ENCODE peak calls at places on chromosome 3, in ten cellular contexts. G is GOT3; Y is NK-92 treated with Interleukin-12 subunit alpha and Interleukin-12 subunit beta, amount 100 ng/mL, for 24 hours; J is activated CD8-positive, alpha-beta T cell treated with anti-CD3 and anti-CD28 coated beads for 36 hours; F is globus pallidus; P is occipital lobe; C is Caki2; Z is stomach; W is AG08396; O is iPS DF 6.9. X is an unnamed sample.

GRCh38 chr3:186871403-186871924 is 29.0 kb downstream of the ADIPOQ start:
- DNase-seq in P (no peak), J (no peak), C (no peak), Z (no peak), O (no peak), F (peak), W (no peak), G (no peak), Y (no peak), X (no peak)

GRCh38 chr3:16447156-16447555 is 66.3 kb downstream of the RFTN1 start:
- DNase-seq in P (no peak), F (no peak), W (no peak), Z (no peak), J (no peak), Y (no peak), C (no peak), O (no peak), G (no peak), X (no peak)

GRCh38 chr3:24306518-24306917 is 188.1 kb downstream of the THRB start:
- DNase-seq in G (no peak), C (no peak), Y (no peak), J (no peak), P (no peak), O (no peak), F (no peak), W (no peak), Z (no peak), X (no peak)

GRCh38 chr3:70061111-70061510 is 61.6 kb downstream of the SAMMSON start:
- DNase-seq in C (no peak), Z (no peak), G (no peak), P (no peak), O (no peak), Y (no peak), W (no peak), F (no peak), J (no peak), X (no peak)

GRCh38 chr3:38029400-38030125 is at the start of gene PLCD1:
- DNase-seq in F (peak), Y (no peak), Z (peak), W (peak), J (peak), C (no peak), P (no peak), O (no peak), G (peak), X (peak)

GRCh38 chr3:116614795-116615362 is 94.7 kb upstream of the TUSC7 start:
- DNase-seq in J (no peak), F (peak), P (no peak), W (no peak), O (no peak), Y (no peak), G (no peak), Z (no peak), C (no peak), X (peak)

GRCh38 chr3:133112666-133113065 is 74.5 kb downstream of the TMEM108 start:
- DNase-seq in W (no peak), O (no peak), Y (no peak), J (no peak), C (no peak), P (no peak), Z (no peak), F (no peak), G (no peak), X (no peak)

GRCh38 chr3:15052335-15053242 is 12.5 kb downstream of the MRPS25 start:
- DNase-seq in P (no peak), O (no peak), F (no peak), Y (no peak), C (no peak), W (no peak), J (no peak), Z (no peak), G (no peak), X (no peak)

GRCh38 chr3:105362021-105362665 is 4.6 kb upstream of the ALCAM start:
- DNase-seq in Z (no peak), O (no peak), C (no peak), J (no peak), P (no peak), G (no peak), Y (no peak), F (no peak), W (no peak), X (no peak)

GRCh38 chr3:59418836-59419235 is 369.0 kb upstream of the CFAP20DC start:
- DNase-seq in O (no peak), J (no peak), W (no peak), G (no peak), Z (no peak), Y (no peak), C (no peak), P (peak), F (no peak), X (peak)

GRCh38 chr3:195386739-195387138 is 56.1 kb downstream of the ACAP2 start:
- DNase-seq in W (no peak), C (no peak), G (no peak), F (no peak), Z (no peak), Y (no peak), P (no peak), O (no peak), J (no peak), X (no peak)

GRCh38 chr3:24662449-24663345 is 168.0 kb upstream of the THRB start:
- DNase-seq in P (no peak), F (no peak), Z (peak), Y (no peak), C (no peak), G (no peak), O (no peak), W (no peak), J (no peak), X (no peak)

GRCh38 chr3:45225465-45226205 is 452 bp downstream of the TMEM158 start:
- DNase-seq in C (peak), F (no peak), J (peak), Y (no peak), Z (no peak), O (no peak), G (no peak), W (peak), P (no peak), X (no peak)

GRCh38 chr3:27596334-27596841 is 112.2 kb upstream of the SLC4A7 start:
- DNase-seq in F (peak), G (no peak), W (no peak), Y (no peak), P (no peak), O (no peak), C (peak), Z (no peak), J (peak), X (no peak)